ENCODE peak calls at places on chromosomes 6 and 20, in eight cellular contexts. O is psoas muscle; E is left cardiac atrium; Y is left colon; D is ovary; N is nephron progenitor cell; V is activated CD4-positive, alpha-beta T cell treated with anti-CD3 and anti-CD28 coated beads, Interleukin-2, amount 50 U/mL, for 24 hours; F is SHP77. S is an unnamed sample.

GRCh38 chr6:79313254-79313653 is 78.8 kb upstream of the HMGN3 start:
- DNase-seq in Y (no peak), E (no peak), D (no peak), O (no peak), N (no peak), F (peak), V (no peak), S (no peak)

GRCh38 chr20:59680852-59681251 is 76.5 kb downstream of the PHACTR3 start:
- DNase-seq in N (no peak), D (no peak), F (no peak), E (no peak), Y (no peak), O (no peak), V (no peak), S (no peak)

GRCh38 chr6:15327271-15327670 is 81.4 kb downstream of the JARID2 start:
- DNase-seq in Y (peak), F (no peak), E (no peak), N (peak), V (peak), D (no peak), O (no peak), S (peak)

GRCh38 chr6:158707120-158707519 is 57.3 kb downstream of the SYTL3 start:
- DNase-seq in O (no peak), N (no peak), V (no peak), E (peak), Y (no peak), F (no peak), D (no peak), S (no peak)

GRCh38 chr20:16518068-16518783 is 55.0 kb downstream of the KIF16B start:
- DNase-seq in O (no peak), Y (peak), V (no peak), D (no peak), F (peak), N (peak), E (no peak), S (peak)

GRCh38 chr6:52253494-52253893 is 9.2 kb upstream of the IL17F start:
- DNase-seq in F (no peak), N (no peak), O (no peak), V (peak), E (no peak), Y (no peak), D (no peak), S (no peak)

GRCh38 chr20:50285376-50286173 is 94.9 kb downstream of the CEBPB start:
- DNase-seq in F (no peak), N (no peak), E (no peak), D (peak), Y (no peak), O (peak), V (no peak), S (no peak)

GRCh38 chr6:15350386-15351083 is 104.7 kb downstream of the JARID2 start:
- DNase-seq in E (no peak), D (no peak), O (no peak), V (no peak), Y (no peak), N (no peak), F (no peak), S (no peak)

GRCh38 chr6:16355699-16356481 is 117.5 kb downstream of the GMPR start:
- DNase-seq in Y (no peak), O (no peak), V (no peak), E (no peak), N (no peak), D (no peak), F (no peak), S (no peak)

GRCh38 chr6:38617856-38618255 is 21.9 kb downstream of the BTBD9 start:
- DNase-seq in F (no peak), D (no peak), N (no peak), Y (no peak), E (no peak), V (no peak), O (no peak), S (no peak)

GRCh38 chr6:56292505-56293181 is 45.3 kb upstream of the COL21A1 start:
- DNase-seq in D (no peak), F (peak), V (no peak), E (no peak), O (no peak), N (peak), Y (peak), S (no peak)

GRCh38 chr6:155528982-155529453 is 73.4 kb upstream of the NOX3 start:
- DNase-seq in Y (no peak), V (no peak), O (no peak), E (no peak), F (no peak), N (no peak), D (no peak), S (no peak)

GRCh38 chr6:158849899-158850806 is 31.0 kb upstream of the EZR start:
- DNase-seq in E (no peak), N (no peak), O (no peak), F (peak), D (no peak), Y (peak), V (peak), S (no peak)

GRCh38 chr6:138517635-138518034 is 18.3 kb upstream of the NHSL1 start:
- DNase-seq in V (peak), D (peak), F (peak), N (no peak), Y (peak), E (no peak), O (no peak), S (peak)

GRCh38 chr20:48026981-48027592 is 241.8 kb upstream of the SULF2 start:
- DNase-seq in O (no peak), E (no peak), V (no peak), F (no peak), D (no peak), Y (no peak), N (no peak), S (no peak)

GRCh38 chr20:23326774-23327173 is 23.8 kb upstream of the NXT1 start:
- DNase-seq in F (no peak), V (no peak), N (no peak), Y (no peak), D (no peak), E (no peak), O (no peak), S (no peak)

GRCh38 chr20:9286501-9286900 is 217.6 kb downstream of the PLCB4 start:
- DNase-seq in F (no peak), O (no peak), N (no peak), V (no peak), Y (no peak), D (no peak), E (no peak), S (no peak)

GRCh38 chr6:36769676-36770499 is 69.4 kb downstream of the CPNE5 start:
- DNase-seq in Y (no peak), D (no peak), O (no peak), F (no peak), E (no peak), V (no peak), N (no peak), S (no peak)